ENCODE peak calls at places on chromosomes 2 and 18, in six cellular contexts. G is GM12865; K is CD4-positive, alpha-beta T cell; O is heart left ventricle; S is right lobe of liver; C is ovary. F is an unnamed sample.
A peak's percentile ranks its signal among the peaks of the same experiment; 100 is the strongest.

GRCh38 chr2:174327958-174328308 is 6.8 kb upstream of the SP9 start:
- DNase-seq in G (no peak), K (no peak), O (no peak), S (no peak), C (no peak), F (no peak)

GRCh38 chr2:55038428-55038827 is 11.8 kb downstream of the RTN4 start:
- DNase-seq in G (no peak), K (no peak), O (no peak), S (no peak), C (no peak), F (no peak)

GRCh38 chr18:69257861-69258458 is 142.7 kb upstream of the DOK6 start:
- DNase-seq in G (no peak), K (no peak), O (no peak), S (no peak), C (no peak), F (no peak)

GRCh38 chr18:21051615-21052014 is 60.0 kb downstream of the ROCK1 start:
- DNase-seq in G (no peak), K (no peak), O (no peak), S (no peak), C (no peak), F (no peak)

GRCh38 chr2:129050116-129050515 is 731.4 kb upstream of the HS6ST1 start:
- DNase-seq in G (no peak), K (no peak), O (no peak), S (no peak), C (no peak), F (no peak)

GRCh38 chr2:207819021-207819687 is 49.4 kb upstream of the FZD5 start:
- DNase-seq in G (no peak), K (no peak), O (no peak), S (no peak), C (no peak), F (no peak)

GRCh38 chr2:96092580-96092877 is 23.8 kb downstream of the ADRA2B start:
- DNase-seq in G (no peak), K (no peak), O (peak; percentile 9), S (no peak), C (no peak), F (peak; percentile 27)

GRCh38 chr2:237708491-237708890 is 81.1 kb downstream of the LRRFIP1 start:
- DNase-seq in G (no peak), K (no peak), O (no peak), S (no peak), C (no peak), F (no peak)

GRCh38 chr2:223538920-223539440 is 63.2 kb downstream of the SCG2 start:
- DNase-seq in G (no peak), K (no peak), O (peak; percentile 34), S (no peak), C (peak; percentile 26), F (no peak)

GRCh38 chr18:8930990-8931648 is 171.4 kb upstream of the NDUFV2 start:
- DNase-seq in G (no peak), K (no peak), O (no peak), S (no peak), C (no peak), F (no peak)

GRCh38 chr2:26139269-26140183 is 33.4 kb upstream of the GAREM2 start:
- DNase-seq in G (peak; percentile 7), K (no peak), O (no peak), S (no peak), C (no peak), F (no peak)

GRCh38 chr2:202009019-202009481 is 24.6 kb upstream of the FZD7 start:
- DNase-seq in G (no peak), K (no peak), O (peak; percentile 71), S (no peak), C (no peak), F (no peak)

GRCh38 chr2:236870401-236870800 is 215.3 kb upstream of the COPS8 start:
- DNase-seq in G (no peak), K (no peak), O (no peak), S (no peak), C (no peak), F (no peak)

GRCh38 chr18:79950440-79951341 is 762 bp downstream of the SLC66A2 start:
- DNase-seq in G (peak; percentile 41), K (peak; percentile 17), O (no peak), S (peak; percentile 66), C (no peak), F (peak; percentile 49)

GRCh38 chr2:96138146-96139145 is at the start of gene ASTL:
- DNase-seq in G (peak; percentile 74), K (peak; percentile 61), O (no peak), S (no peak), C (peak; percentile 41), F (no peak)

GRCh38 chr2:85745619-85746018 is 8.2 kb upstream of the ATOH8 start:
- DNase-seq in G (no peak), K (no peak), O (no peak), S (peak; percentile 18), C (peak; percentile 29), F (no peak)

GRCh38 chr18:79299711-79300110 is 96.0 kb upstream of the NFATC1 start:
- DNase-seq in G (no peak), K (no peak), O (no peak), S (no peak), C (no peak), F (no peak)

GRCh38 chr2:191155608-191156071 is 4.8 kb upstream of the STAT4 start:
- DNase-seq in G (peak; percentile 57), K (no peak), O (no peak), S (no peak), C (no peak), F (no peak)

GRCh38 chr2:134238371-134238770 is 15.5 kb upstream of the MGAT5 start:
- DNase-seq in G (no peak), K (no peak), O (no peak), S (no peak), C (no peak), F (no peak)

GRCh38 chr2:214808481-214808931 is 977 bp downstream of the BARD1 start:
- DNase-seq in G (peak; percentile 17), K (no peak), O (no peak), S (no peak), C (no peak), F (no peak)

GRCh38 chr2:181128199-181128598 is 147.8 kb downstream of the UBE2E3 start:
- DNase-seq in G (peak; percentile 77), K (no peak), O (no peak), S (no peak), C (no peak), F (no peak)

GRCh38 chr2:19478441-19478840 is 120.0 kb upstream of the OSR1 start:
- DNase-seq in G (no peak), K (no peak), O (no peak), S (no peak), C (no peak), F (no peak)

GRCh38 chr2:1248187-1248586 is 165.1 kb upstream of the TPO start:
- DNase-seq in G (no peak), K (no peak), O (no peak), S (no peak), C (no peak), F (no peak)

GRCh38 chr18:37937287-37937686 is 371.7 kb upstream of the CELF4 start:
- DNase-seq in G (no peak), K (no peak), O (no peak), S (no peak), C (no peak), F (no peak)

GRCh38 chr18:59008302-59008974 is 131.2 kb upstream of the SEC11C start:
- DNase-seq in G (no peak), K (no peak), O (no peak), S (no peak), C (no peak), F (no peak)
- TF ChIP-seq CTCF in G (no peak), K (no peak), O (no peak), S (no peak), C (no peak), F (no peak)

GRCh38 chr2:177828546-177828945 is 244.0 kb downstream of the PDE11A start:
- DNase-seq in G (no peak), K (no peak), O (no peak), S (no peak), C (no peak), F (no peak)

GRCh38 chr2:177830881-177831386 is 241.6 kb downstream of the PDE11A start:
- DNase-seq in G (no peak), K (no peak), O (no peak), S (no peak), C (no peak), F (no peak)

GRCh38 chr2:177826897-177827296 is 245.7 kb downstream of the PDE11A start:
- DNase-seq in G (no peak), K (no peak), O (no peak), S (no peak), C (no peak), F (no peak)

GRCh38 chr2:177832611-177833133 is 239.9 kb downstream of the PDE11A start:
- DNase-seq in G (no peak), K (no peak), O (no peak), S (no peak), C (no peak), F (no peak)
- TF ChIP-seq CTCF in G (no peak), K (no peak), O (no peak), S (no peak), C (no peak), F (no peak)

GRCh38 chr2:175679231-175679630 is 322.8 kb downstream of the LNPK start:
- DNase-seq in G (no peak), K (no peak), O (no peak), S (no peak), C (no peak), F (no peak)

GRCh38 chr2:175679728-175680127 is 322.3 kb downstream of the LNPK start:
- DNase-seq in G (no peak), K (no peak), O (no peak), S (no peak), C (no peak), F (no peak)

GRCh38 chr2:175676813-175677212 is 325.3 kb downstream of the LNPK start:
- DNase-seq in G (no peak), K (no peak), O (no peak), S (no peak), C (no peak), F (no peak)
- TF ChIP-seq CTCF in G (no peak), K (no peak), O (no peak), S (no peak), C (no peak), F (no peak)

DNA sequence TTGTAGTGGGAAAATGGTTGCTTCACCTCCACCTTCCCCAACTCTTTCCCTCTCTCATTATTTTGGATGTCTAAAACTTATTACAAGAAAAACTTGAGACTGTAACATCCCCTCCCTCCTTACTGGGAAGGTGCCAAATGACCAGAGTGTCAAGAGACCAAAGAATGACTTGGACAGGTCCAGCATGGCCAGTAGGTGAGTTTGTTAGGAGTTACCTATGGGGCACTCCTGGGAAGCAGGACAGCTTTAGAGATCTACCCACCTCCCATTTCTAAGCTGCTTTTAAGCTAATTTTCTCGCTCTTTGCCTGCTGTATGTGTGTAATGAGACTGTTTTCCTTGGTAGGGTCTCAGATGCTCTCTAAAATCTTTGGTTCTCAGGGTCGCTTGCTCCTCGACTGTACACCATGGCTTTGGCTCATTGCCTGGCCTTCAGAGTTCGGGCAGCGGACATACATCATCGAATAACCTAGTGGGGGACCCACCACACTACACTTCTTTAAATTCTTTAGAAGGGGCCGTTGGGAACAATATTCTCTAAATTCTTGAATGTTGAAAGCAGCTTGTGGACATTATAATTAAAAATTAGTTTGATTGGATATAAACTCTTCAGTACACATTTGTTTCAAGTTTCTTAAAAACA is 45.2 kb downstream of the SLC30A6 start:
- DNase-seq in G (no peak), K (no peak), O (no peak), S (no peak), C (no peak), F (no peak)
- TF ChIP-seq CTCF in G (no peak), K (no peak), O (no peak), S (no peak), C (no peak), F (no peak)

GRCh38 chr2:75360945-75361344 is 161.6 kb upstream of the TACR1 start:
- DNase-seq in G (no peak), K (no peak), O (no peak), S (no peak), C (no peak), F (no peak)
- TF ChIP-seq CTCF in G (no peak), K (no peak), O (no peak), S (no peak), C (no peak), F (no peak)

F was measured in CD14-positive monocyte.